ENCODE peak calls at places on chromosome 21, in nine cellular contexts. O is NCI-H345, K is mucosa of descending colon, H is AG04450, T is HTR-8/SVneo, N is progenitor cell of endocrine pancreas, I is H9, M is NCI-H2029, X is NCI-H1105. G is an unnamed sample.

GRCh38 chr21:46203203-46203600 is 18.9 kb upstream of the SPATC1L start:
- DNase-seq in K (no peak), N (no peak), M (no peak), X (no peak), T (no peak), O (no peak), H (no peak), I (no peak), G (no peak)

GRCh38 chr21:21200103-21200938 is 202.1 kb downstream of the NCAM2 start:
- DNase-seq in T (peak), M (no peak), H (peak), O (no peak), I (no peak), K (no peak), X (no peak), N (no peak), G (no peak)

GRCh38 chr21:39536835-39537234 is 75.9 kb upstream of the B3GALT5 start:
- DNase-seq in X (no peak), H (no peak), O (no peak), I (no peak), N (no peak), T (no peak), K (no peak), M (no peak), G (no peak)

GRCh38 chr21:42750737-42751530 is 97.5 kb downstream of the PDE9A start:
- DNase-seq in X (no peak), H (no peak), K (no peak), N (no peak), I (no peak), O (no peak), M (no peak), T (no peak), G (no peak)

GRCh38 chr21:25385912-25386474 is 221.3 kb downstream of the MRPL39 start:
- DNase-seq in O (peak), M (peak), H (peak), T (peak), X (peak), N (peak), K (no peak), I (peak), G (peak)

GRCh38 chr21:44552136-44552535 is 831 bp upstream of the KRTAP10-2 start:
- DNase-seq in O (no peak), N (peak), X (no peak), M (no peak), I (no peak), H (no peak), T (no peak), K (no peak), G (no peak)

GRCh38 chr21:45114072-45114471 is 39.7 kb downstream of the ADARB1 start:
- DNase-seq in O (no peak), M (no peak), N (no peak), I (no peak), H (no peak), K (no peak), T (no peak), X (no peak), G (no peak)

GRCh38 chr21:41895643-41896493 is 16.7 kb upstream of the PRDM15 start:
- DNase-seq in I (peak), M (no peak), T (no peak), X (no peak), N (no peak), H (no peak), K (no peak), O (no peak), G (no peak)

GRCh38 chr21:46253610-46254124 is 25.1 kb upstream of the LSS start:
- DNase-seq in I (no peak), N (no peak), X (no peak), O (no peak), M (no peak), H (no peak), K (no peak), T (no peak), G (no peak)

GRCh38 chr21:43609501-43610340 is 49.6 kb downstream of the HSF2BP start:
- DNase-seq in I (no peak), M (peak), O (peak), K (peak), H (no peak), X (peak), N (no peak), T (peak), G (peak)

GRCh38 chr21:41137889-41138288 is 30.1 kb upstream of the BACE2 start:
- DNase-seq in I (no peak), X (no peak), N (no peak), O (no peak), K (no peak), H (no peak), M (no peak), T (no peak), G (no peak)

GRCh38 chr21:18155508-18156193 is 89.0 kb upstream of the CHODL start:
- DNase-seq in O (peak), N (no peak), T (peak), K (no peak), H (no peak), M (no peak), I (no peak), X (no peak), G (no peak)

GRCh38 chr21:39715804-39716397 is 29.1 kb upstream of the IGSF5 start:
- DNase-seq in K (no peak), X (peak), M (peak), N (peak), I (peak), O (peak), T (peak), H (peak), G (peak)

GRCh38 chr21:45353200-45353599 is 51.8 kb upstream of the COL18A1 start:
- DNase-seq in I (no peak), H (no peak), T (no peak), K (peak), O (no peak), N (no peak), X (no peak), M (no peak), G (peak)

GRCh38 chr21:45607021-45607921 is 36.3 kb upstream of the PCBP3 start:
- DNase-seq in T (no peak), M (no peak), X (no peak), H (no peak), O (no peak), K (no peak), N (no peak), I (peak), G (no peak)

G was measured in NCI-H146.